ENCODE peak calls at places on chromosomes 16 and 17, in five cellular contexts. W is A549, P is IMR-90, T is H1, C is HepG2. D is an unnamed sample.

GRCh38 chr16:48062681-48063080 is 93.1 kb downstream of the ABCC12 start:
- DNase-seq in C (no peak), T (no peak), P (no peak), W (no peak), D (no peak)

GRCh38 chr16:89557936-89558490 is 2.5 kb upstream of the RPL13 start:
- DNase-seq in P (no peak), T (no peak), C (no peak), W (no peak), D (no peak)

GRCh38 chr16:77853125-77853524 is 64.8 kb downstream of the VAT1L start:
- DNase-seq in C (no peak), T (no peak), W (no peak), P (no peak), D (no peak)

GRCh38 chr16:25868041-25868600 is 176.4 kb downstream of the HS3ST4 start:
- DNase-seq in C (no peak), W (no peak), T (no peak), P (no peak), D (no peak)

GRCh38 chr17:28948342-28948741 is 3.0 kb downstream of the PHF12 start:
- DNase-seq in W (no peak), P (no peak), C (no peak), T (no peak), D (no peak)

GRCh38 chr16:12317121-12317810 is 340.7 kb downstream of the SNX29 start:
- DNase-seq in T (no peak), P (no peak), C (no peak), W (no peak), D (no peak)

GRCh38 chr17:31488982-31489294 is 97.5 kb downstream of the RAB11FIP4 start:
- DNase-seq in T (no peak), P (no peak), C (no peak), W (no peak), D (no peak)

GRCh38 chr17:30556374-30557332 is 79.4 kb downstream of the GOSR1 start:
- DNase-seq in P (no peak), C (no peak), W (no peak), T (peak; percentile 41), D (no peak)

GRCh38 chr16:58629681-58630640 is at the start of gene CNOT1:
- DNase-seq in T (peak; percentile 97), W (peak; percentile 99), C (peak; percentile 100), P (peak; percentile 100), D (peak; percentile 98)

GRCh38 chr16:89289428-89290395 is 72.2 kb downstream of the ZNF778 start:
- DNase-seq in C (peak; percentile 73), T (peak; percentile 92), W (peak; percentile 73), P (peak; percentile 57), D (peak; percentile 87)

GRCh38 chr17:44307387-44308186 is 814 bp upstream of the RUNDC3A start:
- DNase-seq in T (peak; percentile 80), P (no peak), W (peak; percentile 65), C (no peak), D (no peak)

GRCh38 chr17:44362479-44362963 is 1.1 kb downstream of the FAM171A2 start:
- DNase-seq in P (no peak), C (no peak), W (no peak), T (no peak), D (no peak)

GRCh38 chr16:56202036-56202435 is 10.7 kb downstream of the GNAO1 start:
- DNase-seq in T (no peak), P (no peak), W (no peak), C (no peak), D (no peak)

GRCh38 chr16:74743668-74744299 is 30.8 kb downstream of the FA2H start:
- DNase-seq in W (peak; percentile 99), C (peak; percentile 52), T (no peak), P (peak; percentile 79), D (peak; percentile 91)

GRCh38 chr17:67482784-67483183 is 105.7 kb downstream of the PITPNC1 start:
- DNase-seq in P (no peak), C (no peak), W (no peak), T (no peak), D (no peak)

GRCh38 chr16:2151188-2152091 is 3.0 kb downstream of the RAB26 start:
- DNase-seq in P (no peak), C (no peak), T (peak; percentile 73), W (peak; percentile 52), D (peak; percentile 28)
- TF ChIP-seq MAFK in P (no peak), C (no peak), T (no peak), W (no peak), D (no peak)

DNA sequence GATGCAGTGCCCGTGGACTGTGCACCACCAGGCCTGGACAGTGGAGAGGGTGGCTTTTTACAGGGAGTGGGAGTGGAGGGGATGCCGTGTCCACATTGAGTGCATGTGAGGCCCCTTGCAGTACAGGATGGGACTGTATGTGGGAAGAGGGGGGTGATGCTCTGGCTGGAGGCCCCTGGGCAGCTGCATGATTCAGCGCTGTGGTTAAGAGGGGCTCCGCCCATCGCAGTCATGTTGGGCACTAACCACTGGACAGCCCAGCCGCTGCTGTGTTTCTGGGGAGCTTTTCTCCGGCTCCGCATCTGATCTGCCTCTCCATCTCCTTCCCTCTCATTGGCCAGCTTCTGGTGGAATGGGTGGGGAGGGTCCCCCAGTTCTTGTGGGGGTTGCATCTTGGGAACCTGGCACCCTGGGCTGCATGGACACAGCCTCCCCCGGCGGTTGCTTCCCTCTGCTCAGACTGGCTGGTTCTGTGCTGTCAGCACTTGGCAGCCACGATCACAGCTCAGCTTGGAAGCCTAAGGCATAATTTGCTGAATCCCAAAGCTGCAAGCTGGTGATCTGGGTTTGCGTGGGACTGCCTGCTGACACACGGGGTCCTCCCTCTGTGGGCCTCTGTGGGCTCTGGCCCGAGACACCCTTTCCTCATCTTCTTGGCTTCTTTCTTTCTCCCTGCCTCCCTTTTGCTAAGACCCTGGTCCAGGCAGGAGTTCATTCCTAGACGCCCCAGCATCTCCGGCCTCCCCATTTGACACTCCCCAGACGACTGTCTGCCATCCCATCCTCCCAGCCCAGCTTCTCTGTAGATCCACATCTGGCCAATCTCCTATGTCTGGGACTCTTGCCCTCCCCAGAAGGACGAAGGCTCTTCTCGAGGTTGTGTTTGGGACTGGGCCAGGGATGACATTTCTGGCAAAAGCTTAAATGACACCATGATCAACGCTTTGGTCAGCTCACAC is 168.3 kb downstream of the SEC14L1 start:
- DNase-seq in C (no peak), P (peak; percentile 74), W (no peak), T (no peak), D (no peak)
- TF ChIP-seq MAFK in C (no peak), P (no peak), W (no peak), T (no peak), D (no peak)

GRCh38 chr17:45848405-45848804 is 3.7 kb downstream of the SPPL2C start:
- DNase-seq in T (no peak), W (no peak), C (no peak), P (no peak), D (no peak)
- TF ChIP-seq MAFK in T (no peak), W (no peak), C (no peak), P (no peak), D (no peak)

DNA sequence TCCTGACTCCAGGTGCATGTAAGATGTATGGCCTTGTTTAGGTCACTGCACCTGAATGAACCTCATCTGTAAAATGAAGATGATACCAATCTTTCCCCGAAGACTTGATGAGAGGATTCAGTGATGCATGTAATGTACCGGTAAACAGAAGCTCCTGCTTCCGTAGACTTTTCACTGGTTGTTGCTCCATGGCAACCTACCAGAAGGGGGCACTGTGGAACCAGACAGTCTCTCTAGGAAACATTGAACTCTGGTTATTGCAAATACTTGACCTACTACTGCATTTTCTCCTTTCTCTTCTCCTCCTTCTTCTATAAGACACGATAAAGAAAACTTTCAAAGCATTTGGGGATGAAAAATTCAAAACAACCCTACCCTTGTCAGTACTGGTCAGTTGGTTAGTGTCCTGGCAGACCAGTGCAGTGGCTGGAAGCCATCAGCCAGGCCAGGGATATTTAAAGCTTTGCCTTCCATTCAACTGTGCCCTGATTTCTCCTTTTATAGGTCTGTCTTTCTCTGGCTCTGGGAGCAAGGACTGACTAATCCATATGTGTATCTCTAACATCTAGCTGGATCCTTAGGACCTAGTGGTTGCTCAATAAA is 667.4 kb upstream of the SALL1 start:
- DNase-seq in W (peak; percentile 46), C (peak; percentile 31), T (peak; percentile 89), P (peak; percentile 73), D (no peak)
- TF ChIP-seq MAFK in W (no peak), C (no peak), T (no peak), P (no peak), D (no peak)